ENCODE peak calls at places on chromosomes 11 and 22, in nine cellular contexts. J is GM23248, D is HCT116, O is OCI-LY7, K is SK-N-SH, C is PC-3, A is hepatocyte, Y is GM23338, N is PC-9. U is an unnamed sample. For H3K9me2, the result is how much of the 10 kb centered on the place peaks cover.

GRCh38 chr11:69705901-69706787 is 2.3 kb upstream of the FGF19 start:
- DNase-seq in J (no peak), D (no peak), O (no peak), K (no peak), C (no peak), A (no peak), Y (no peak), N (no peak), U (no peak)

GRCh38 chr11:134528453-134528852 is 116.4 kb upstream of the B3GAT1 start:
- DNase-seq in J (no peak), D (no peak), O (no peak), K (no peak), C (no peak), A (no peak), Y (no peak), N (no peak), U (no peak)

GRCh38 chr11:69899957-69900821 is 81.0 kb upstream of the FGF3 start:
- DNase-seq in J (no peak), D (no peak), O (no peak), K (no peak), C (peak), A (peak), Y (no peak), N (peak), U (no peak)

GRCh38 chr11:45859661-45860140 is 12.4 kb downstream of the CRY2 start:
- DNase-seq in J (peak), D (no peak), O (no peak), K (peak), C (no peak), A (peak), Y (peak), N (no peak), U (no peak)

GRCh38 chr11:69305885-69306540 is 12.1 kb downstream of the MYEOV start:
- DNase-seq in J (no peak), D (no peak), O (no peak), K (no peak), C (no peak), A (no peak), Y (no peak), N (no peak), U (no peak)

GRCh38 chr11:14413307-14414072 is 54.5 kb upstream of the RRAS2 start:
- DNase-seq in J (peak), D (no peak), O (no peak), K (no peak), C (peak), A (no peak), Y (peak), N (no peak), U (no peak)

GRCh38 chr11:13287026-13287425 is 9.4 kb downstream of the BMAL1 start:
- DNase-seq in J (no peak), D (no peak), O (no peak), K (no peak), C (no peak), A (no peak), Y (no peak), N (no peak), U (no peak)

GRCh38 chr22:36998620-36999351 is 20.5 kb downstream of the TST start:
- DNase-seq in J (peak), D (peak), O (no peak), K (no peak), C (no peak), A (no peak), Y (peak), N (no peak), U (no peak)

GRCh38 chr11:55697817-55698216 is 35.8 kb downstream of the OR4C6 start:
- DNase-seq in J (no peak), D (no peak), O (no peak), K (no peak), C (no peak), A (no peak), Y (no peak), N (no peak), U (no peak)

GRCh38 chr22:46721716-46722115 is 16.3 kb downstream of the CERK start:
- DNase-seq in J (no peak), D (no peak), O (no peak), K (no peak), C (no peak), A (peak), Y (no peak), N (no peak), U (no peak)

GRCh38 chr11:124086447-124086846 is 28.8 kb upstream of the VWA5A start:
- DNase-seq in J (no peak), D (no peak), O (no peak), K (peak), C (no peak), A (peak), Y (peak), N (no peak), U (no peak)

GRCh38 chr11:117606211-117606610 is 190.8 kb downstream of the DSCAML1 start:
- DNase-seq in J (no peak), D (no peak), O (no peak), K (no peak), C (no peak), A (no peak), Y (peak), N (no peak), U (peak)

GRCh38 chr11:10265936-10266335 is 28.1 kb downstream of the SBF2 start:
- DNase-seq in J (no peak), D (no peak), O (no peak), K (no peak), C (no peak), A (no peak), Y (no peak), N (no peak), U (no peak)

GRCh38 chr11:45146072-45147016 is at the start of gene PRDM11:
- DNase-seq in J (peak), D (peak), O (peak), K (peak), C (peak), A (peak), Y (peak), N (peak), U (peak)

GRCh38 chr11:38332046-38332445 is 1734.0 kb upstream of the RAG2 start:
- DNase-seq in J (no peak), D (no peak), O (no peak), K (no peak), C (no peak), A (no peak), Y (no peak), N (no peak), U (no peak)

GRCh38 chr22:35313311-35314121 is 13.8 kb downstream of the TOM1 start:
- DNase-seq in J (peak), D (no peak), O (no peak), K (no peak), C (peak), A (peak), Y (no peak), N (no peak), U (no peak)

GRCh38 chr22:38477515-38477914 is 9.6 kb downstream of the KDELR3 start:
- DNase-seq in J (no peak), D (no peak), O (no peak), K (no peak), C (no peak), A (no peak), Y (no peak), N (no peak), U (no peak)

GRCh38 chr11:73980001-73980960 is 2.4 kb downstream of the UCP2 start:
- DNase-seq in J (no peak), D (no peak), O (peak), K (no peak), C (peak), A (peak), Y (peak), N (peak), U (peak)

GRCh38 chr11:134071766-134072403 is 3.0 kb downstream of the JAM3 start:
- DNase-seq in J (peak), D (no peak), O (no peak), K (no peak), C (no peak), A (no peak), Y (peak), N (no peak), U (no peak)

GRCh38 chr11:70532066-70532440 is 133.7 kb downstream of the CTTN start:
- DNase-seq in J (no peak), D (no peak), O (no peak), K (peak), C (no peak), A (no peak), Y (peak), N (no peak), U (no peak)

GRCh38 chr11:118180300-118180703 is 3.9 kb upstream of the SCN2B start:
- DNase-seq in J (peak), D (peak), O (peak), K (peak), C (no peak), A (peak), Y (peak), N (peak), U (no peak)

GRCh38 chr11:115558635-115559034 is 54.4 kb upstream of the CADM1 start:
- DNase-seq in J (no peak), D (no peak), O (no peak), K (no peak), C (no peak), A (no peak), Y (no peak), N (no peak), U (no peak)

GRCh38 chr22:42271906-42272305 is 1.5 kb upstream of the TCF20 start:
- DNase-seq in J (no peak), D (no peak), O (no peak), K (no peak), C (no peak), A (no peak), Y (no peak), N (no peak), U (no peak)

GRCh38 chr11:3824714-3825472 is 15.9 kb downstream of the RHOG start:
- DNase-seq in J (peak), D (no peak), O (peak), K (peak), C (no peak), A (peak), Y (peak), N (no peak), U (peak)

GRCh38 chr11:43944761-43945311 is 2.4 kb downstream of the C11orf96 start:
- DNase-seq in J (peak), D (no peak), O (peak), K (peak), C (peak), A (peak), Y (peak), N (no peak), U (peak)

GRCh38 chr11:115993613-115994012 is 489.4 kb upstream of the CADM1 start:
- DNase-seq in J (no peak), D (no peak), O (no peak), K (no peak), C (no peak), A (no peak), Y (no peak), N (no peak), U (no peak)

GRCh38 chr11:96313163-96313562 is 29.8 kb downstream of the MAML2 start:
- DNase-seq in J (no peak), D (no peak), O (no peak), K (no peak), C (no peak), A (no peak), Y (peak), N (no peak), U (no peak)

GRCh38 chr22:38505595-38506117 is 455 bp downstream of the DDX17 start:
- DNase-seq in J (peak), D (no peak), O (peak), K (peak), C (peak), A (peak), Y (peak), N (peak), U (peak)

GRCh38 chr22:32904044-32904443 is 102.5 kb downstream of the TIMP3 start:
- DNase-seq in J (peak), D (peak), O (peak), K (peak), C (peak), A (peak), Y (peak), N (peak), U (peak)

GRCh38 chr11:94068764-94069163 is 47.6 kb downstream of the HEPHL1 start:
- DNase-seq in J (peak), D (no peak), O (no peak), K (no peak), C (peak), A (no peak), Y (no peak), N (no peak), U (no peak)

GRCh38 chr11:2214527-2215229 is 43.1 kb upstream of the TH start:
- DNase-seq in J (no peak), D (no peak), O (no peak), K (peak), C (no peak), A (no peak), Y (no peak), N (no peak), U (no peak)

GRCh38 chr22:21032037-21032842 is at the start of gene SLC7A4:
- DNase-seq in J (no peak), D (no peak), O (no peak), K (peak), C (no peak), A (peak), Y (peak), N (no peak), U (no peak)

GRCh38 chr11:120908521-120909181 is 115.3 kb upstream of the TBCEL start:
- DNase-seq in J (no peak), D (no peak), O (no peak), K (no peak), C (no peak), A (peak), Y (no peak), N (peak), U (no peak)

GRCh38 chr22:40721266-40721665 is 42.0 kb downstream of the MCHR1 start:
- DNase-seq in J (peak), D (no peak), O (no peak), K (peak), C (peak), A (peak), Y (peak), N (peak), U (no peak)

GRCh38 chr22:46612904-46613605 is 7.1 kb upstream of the GRAMD4 start:
- DNase-seq in J (no peak), D (no peak), O (no peak), K (peak), C (no peak), A (no peak), Y (no peak), N (no peak), U (no peak)

GRCh38 chr22:18133452-18133851 is 16.5 kb upstream of the USP18 start:
- DNase-seq in J (no peak), D (no peak), O (no peak), K (no peak), C (no peak), A (no peak), Y (no peak), N (no peak), U (no peak)

GRCh38 chr11:25423436-25424184 is 908.3 kb upstream of the ANO3 start:
- DNase-seq in J (peak), D (no peak), O (no peak), K (no peak), C (peak), A (no peak), Y (peak), N (no peak), U (no peak)

GRCh38 chr11:86277741-86278140 is 24.3 kb upstream of the HIKESHI start:
- DNase-seq in J (no peak), D (no peak), O (no peak), K (no peak), C (no peak), A (no peak), Y (no peak), N (no peak), U (no peak)

GRCh38 chr11:77619576-77620198 is 17.9 kb downstream of the CLNS1A start:
- DNase-seq in J (peak), D (peak), O (peak), K (no peak), C (peak), A (peak), Y (peak), N (peak), U (peak)

DNA sequence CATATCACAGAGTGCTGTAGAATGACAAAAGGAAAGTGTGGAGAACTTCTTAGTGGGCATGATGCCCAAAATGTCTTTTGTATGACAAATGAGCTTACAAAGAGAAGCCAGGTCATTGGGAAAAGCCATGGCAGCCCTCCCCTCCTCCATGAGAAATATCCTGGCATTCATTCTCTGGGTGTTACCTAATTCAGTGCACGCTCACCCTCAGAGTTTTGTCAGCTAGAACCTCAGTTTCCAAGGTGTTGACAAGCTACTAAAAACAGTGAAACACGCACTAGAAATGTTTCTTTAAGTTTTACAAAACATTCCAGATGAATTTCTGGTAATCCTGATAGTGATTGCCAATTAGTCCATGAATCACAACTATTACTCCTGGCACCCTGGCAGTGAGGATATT is 105.4 kb upstream of the FSHB start:
- DNase-seq in J (peak), D (no peak), O (no peak), K (no peak), C (no peak), A (no peak), Y (no peak), N (no peak), U (no peak)
- H3K4me2 ChIP-seq in J (no peak), D (no peak), O (no peak), K (no peak), C (no peak), A (no peak), Y (no peak), N (no peak), U (no peak)

DNA sequence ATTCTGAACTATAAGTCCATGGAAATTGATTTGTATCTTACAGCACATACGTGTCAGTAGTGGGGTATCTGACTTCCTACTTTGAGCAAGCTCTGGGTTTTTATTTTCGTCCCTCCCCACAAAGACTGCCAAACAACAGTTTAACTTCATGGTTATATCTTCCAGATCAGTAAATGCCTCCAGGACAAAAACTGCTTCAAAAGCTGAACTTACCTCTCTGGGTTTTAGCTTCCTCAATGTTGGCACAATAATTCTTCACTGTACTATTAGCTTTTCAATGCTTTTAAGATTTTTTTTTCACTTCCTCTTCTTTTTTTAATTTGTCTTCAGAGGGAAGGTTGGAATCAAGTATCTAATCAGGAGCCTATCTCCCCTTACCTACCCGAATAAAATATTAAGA is 4.1 kb upstream of the DPF2 start:
- DNase-seq in J (no peak), D (no peak), O (no peak), K (no peak), C (no peak), A (no peak), Y (no peak), N (no peak), U (no peak)
- H2AFZ ChIP-seq in J (peak), D (peak), O (peak), K (peak), C (peak), A (no peak), Y (peak), N (peak), U (peak)

GRCh38 chr11:129932385-129933067 is 37.1 kb upstream of the NFRKB start:
- DNase-seq in J (no peak), D (no peak), O (no peak), K (no peak), C (peak), A (no peak), Y (no peak), N (no peak), U (no peak)

GRCh38 chr11:129935723-129936122 is 40.3 kb upstream of the NFRKB start:
- DNase-seq in J (no peak), D (no peak), O (no peak), K (no peak), C (no peak), A (no peak), Y (peak), N (no peak), U (no peak)

GRCh38 chr11:129930743-129931142 is 35.4 kb upstream of the NFRKB start:
- DNase-seq in J (no peak), D (no peak), O (no peak), K (no peak), C (no peak), A (no peak), Y (no peak), N (no peak), U (no peak)

GRCh38 chr11:129933262-129933661 is 37.9 kb upstream of the NFRKB start:
- DNase-seq in J (no peak), D (no peak), O (no peak), K (no peak), C (peak), A (no peak), Y (no peak), N (no peak), U (no peak)

GRCh38 chr11:129933866-129934265 is 38.5 kb upstream of the NFRKB start:
- DNase-seq in J (no peak), D (no peak), O (no peak), K (no peak), C (no peak), A (no peak), Y (no peak), N (no peak), U (no peak)
- H3K9me2 ChIP-seq in J (under half), D (under half), O (under half), K (under half), C (under half), A (under half), Y (under half), N (under half), U (under half)

DNA sequence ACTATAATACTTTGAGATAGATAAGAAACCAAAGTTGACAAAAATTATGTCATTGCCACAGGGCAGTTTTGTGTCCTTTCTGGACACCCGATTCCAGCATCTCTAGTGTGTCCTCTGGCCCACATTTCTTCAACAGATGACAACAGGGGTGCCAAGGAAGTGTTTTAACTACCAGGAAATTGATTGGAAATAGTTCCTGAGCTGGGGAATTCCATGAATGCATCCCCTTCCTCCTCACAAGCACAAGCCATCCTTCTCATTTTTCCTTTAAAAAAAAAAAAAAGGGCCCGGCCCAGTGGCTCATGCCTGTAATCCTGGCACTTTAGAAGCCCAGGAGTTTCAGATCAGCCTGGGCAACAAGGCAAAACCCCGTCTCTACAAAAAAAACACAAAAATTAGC is 690 bp upstream of the B3GAT3 start:
- DNase-seq in J (no peak), D (no peak), O (no peak), K (no peak), C (no peak), A (no peak), Y (peak), N (no peak), U (no peak)
- H3K4me2 ChIP-seq in J (peak), D (peak), O (peak), K (peak), C (peak), A (peak), Y (peak), N (peak), U (peak)

U was measured in MM.1S.